ENCODE peak calls at places on chromosome 21, in four cellular contexts. I is progenitor cell of endocrine pancreas, C is fibroblast of lung, Z is neural crest cell. W is an unnamed sample.

GRCh38 chr21:28324690-28325089 is 668.0 kb downstream of the LTN1 start:
- DNase-seq in C (no peak), I (no peak), Z (no peak), W (no peak)

GRCh38 chr21:38413958-38414506 is 84.2 kb downstream of the ERG start:
- DNase-seq in I (no peak), C (peak), Z (no peak), W (no peak)

GRCh38 chr21:33028759-33029511 is 3.2 kb downstream of the OLIG2 start:
- DNase-seq in Z (no peak), I (no peak), C (no peak), W (peak)

GRCh38 chr21:19969156-19969555 is 1029.1 kb upstream of the NCAM2 start:
- DNase-seq in Z (no peak), C (no peak), I (no peak), W (no peak)

GRCh38 chr21:20647603-20648002 is 350.6 kb upstream of the NCAM2 start:
- DNase-seq in I (no peak), Z (no peak), C (peak), W (no peak)

GRCh38 chr21:34072145-34073031 is 990 bp upstream of the MRPS6 start:
- DNase-seq in Z (no peak), C (no peak), I (no peak), W (no peak)

GRCh38 chr21:19256934-19257660 is 853.5 kb upstream of the TMPRSS15 start:
- DNase-seq in I (no peak), Z (no peak), C (no peak), W (no peak)

GRCh38 chr21:28235169-28235892 is 757.3 kb downstream of the LTN1 start:
- DNase-seq in C (no peak), Z (no peak), I (no peak), W (no peak)

GRCh38 chr21:31576428-31576827 is 83.1 kb upstream of the SOD1 start:
- DNase-seq in C (no peak), I (no peak), Z (no peak), W (no peak)

GRCh38 chr21:31658053-31658452 is 1.4 kb upstream of the SOD1 start:
- DNase-seq in I (no peak), C (no peak), Z (no peak), W (no peak)

GRCh38 chr21:39318091-39318959 is 4.9 kb upstream of the BRWD1 start:
- DNase-seq in I (no peak), C (no peak), Z (no peak), W (no peak)

GRCh38 chr21:20998886-20999285 is 677 bp downstream of the NCAM2 start:
- DNase-seq in Z (no peak), C (no peak), I (no peak), W (no peak)

GRCh38 chr21:38819719-38820147 is 14.0 kb downstream of the ETS2 start:
- DNase-seq in C (peak), I (no peak), Z (no peak), W (no peak)

GRCh38 chr21:41665766-41666595 is 100.9 kb downstream of the RIPK4 start:
- DNase-seq in Z (no peak), C (no peak), I (no peak), W (no peak)

GRCh38 chr21:15054606-15055239 is 10.1 kb downstream of the NRIP1 start:
- DNase-seq in C (no peak), Z (no peak), I (no peak), W (no peak)

GRCh38 chr21:39633043-39633442 is 20.3 kb downstream of the B3GALT5 start:
- DNase-seq in I (no peak), Z (no peak), C (peak), W (no peak)

GRCh38 chr21:38448619-38449186 is 49.6 kb downstream of the ERG start:
- DNase-seq in I (no peak), Z (no peak), C (no peak), W (no peak)

GRCh38 chr21:34635307-34635706 is 20.4 kb upstream of the RCAN1 start:
- DNase-seq in I (no peak), C (no peak), Z (no peak), W (peak)

GRCh38 chr21:31343680-31344480 is at the start of gene TIAM1:
- DNase-seq in I (peak), C (peak), Z (peak), W (peak)

GRCh38 chr21:34743831-34744230 is 75.0 kb downstream of the CLIC6 start:
- DNase-seq in Z (no peak), I (no peak), C (peak), W (no peak)

GRCh38 chr21:36032647-36033406 is 27.5 kb downstream of the SETD4 start:
- DNase-seq in Z (no peak), I (no peak), C (no peak), W (no peak)
- TF ChIP-seq CTCF in Z (no peak), I (no peak), C (no peak), W (no peak)

DNA sequence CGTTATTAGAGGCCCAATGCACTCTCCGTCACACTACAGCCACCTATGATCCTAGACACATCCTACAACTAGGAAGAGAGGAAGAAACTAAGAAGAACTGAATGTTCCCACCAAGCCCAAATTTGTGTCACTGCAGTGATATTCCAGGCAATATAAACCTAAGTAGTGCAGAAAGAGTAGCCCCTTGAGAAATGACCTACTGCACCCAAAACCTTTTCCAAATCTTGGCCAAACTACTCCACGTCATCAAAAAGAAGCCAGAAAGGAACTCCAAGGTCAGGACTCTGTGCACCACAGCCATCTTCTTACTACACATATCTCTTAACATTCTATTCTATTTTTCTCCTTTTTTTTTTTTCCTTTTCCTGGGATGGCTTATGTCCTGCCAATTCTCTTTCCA is 60.2 kb downstream of the ADAMTS1 start:
- DNase-seq in Z (no peak), I (no peak), C (no peak), W (no peak)
- TF ChIP-seq CTCF in Z (no peak), I (no peak), C (no peak), W (no peak)

GRCh38 chr21:23579573-23579972 is 2027.7 kb downstream of the MRPL39 start:
- DNase-seq in Z (no peak), C (no peak), I (no peak), W (no peak)

GRCh38 chr21:23578027-23578426 is 2029.3 kb downstream of the MRPL39 start:
- DNase-seq in C (no peak), I (no peak), Z (no peak), W (no peak)

GRCh38 chr21:23574932-23575331 is 2032.3 kb downstream of the MRPL39 start:
- DNase-seq in Z (no peak), C (no peak), I (no peak), W (no peak)
- TF ChIP-seq CTCF in Z (no peak), C (no peak), I (no peak), W (no peak)

GRCh38 chr21:17819114-17819877 is at the start of gene C21orf91:
- DNase-seq in C (peak), I (peak), Z (peak), W (peak)

GRCh38 chr21:17818158-17819113 is 720 bp downstream of the C21orf91 start:
- DNase-seq in I (peak), C (peak), Z (peak), W (peak)

GRCh38 chr21:17813353-17813752 is 5.8 kb downstream of the C21orf91 start:
- DNase-seq in Z (no peak), C (no peak), I (no peak), W (no peak)
- TF ChIP-seq CTCF in Z (no peak), C (no peak), I (no peak), W (no peak)

DNA sequence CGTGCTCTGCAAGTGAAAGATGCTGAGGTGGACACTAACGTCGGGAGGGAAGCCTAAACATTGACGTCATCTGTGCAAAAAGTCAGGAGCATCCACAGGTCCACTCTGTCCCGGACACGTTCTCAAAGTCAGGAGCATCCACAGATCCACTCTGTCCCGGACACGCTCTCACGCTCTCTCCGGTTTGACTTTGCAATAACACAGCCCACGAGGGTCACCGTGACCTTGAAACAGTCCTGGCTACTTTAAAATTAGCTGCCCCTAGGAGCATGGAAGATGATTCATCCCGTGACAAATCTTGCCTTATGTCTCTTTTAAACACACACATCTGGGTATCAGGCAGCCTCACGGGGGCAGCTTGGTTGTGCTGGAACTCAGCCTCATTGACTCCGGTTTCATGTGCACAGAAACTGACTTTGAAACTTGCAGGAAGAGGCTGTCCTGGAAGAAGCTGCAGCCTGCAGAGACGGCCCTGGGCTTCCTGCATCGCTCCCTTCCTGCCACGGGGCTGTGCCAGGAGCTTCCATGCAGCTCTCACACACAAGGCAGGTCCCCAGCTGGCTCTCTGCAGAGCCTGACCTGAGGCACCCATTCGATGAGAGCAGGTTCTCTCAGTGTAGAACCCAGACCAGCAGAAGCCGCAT is 18.1 kb upstream of the COL18A1 start:
- DNase-seq in I (no peak), Z (no peak), C (peak), W (peak)
- TF ChIP-seq CTCF in I (no peak), Z (no peak), C (peak), W (no peak)

DNA sequence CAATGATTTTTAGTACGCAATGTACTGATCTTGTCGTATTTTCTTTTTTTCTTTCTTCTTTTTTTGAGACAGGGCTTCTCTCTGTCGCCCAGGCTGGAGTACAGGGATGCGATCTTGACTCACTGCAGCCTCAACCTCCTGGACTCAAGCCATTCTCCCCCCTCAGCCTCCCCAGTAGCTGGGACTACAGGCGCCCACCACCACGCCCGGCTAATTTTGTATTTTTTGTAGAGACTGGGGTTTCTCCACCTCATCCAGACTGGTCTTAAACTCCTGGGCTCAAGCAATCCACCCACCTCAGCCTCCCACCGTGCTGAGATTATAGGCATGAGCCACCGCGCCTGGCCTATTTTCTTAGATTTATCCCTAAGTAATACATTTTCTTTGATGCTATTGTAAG is 43.9 kb upstream of the COL6A2 start:
- DNase-seq in I (peak), C (no peak), Z (no peak), W (no peak)
- TF ChIP-seq CTCF in I (no peak), C (no peak), Z (no peak), W (no peak)

GRCh38 chr21:26961704-26962103 is 5.2 kb downstream of the ADAMTS5 start:
- DNase-seq in I (no peak), Z (no peak), C (no peak), W (peak)
- TF ChIP-seq CTCF in I (peak), Z (peak), C (peak), W (peak)

GRCh38 chr21:42849759-42850412 is 29.5 kb downstream of the WDR4 start:
- DNase-seq in Z (no peak), C (no peak), I (no peak), W (no peak)

GRCh38 chr21:42848932-42849758 is 30.2 kb downstream of the WDR4 start:
- DNase-seq in I (no peak), C (no peak), Z (no peak), W (no peak)

GRCh38 chr21:42851812-42852665 is 27.3 kb downstream of the WDR4 start:
- DNase-seq in Z (no peak), I (no peak), C (no peak), W (no peak)

GRCh38 chr21:42850463-42850862 is 28.9 kb downstream of the WDR4 start:
- DNase-seq in C (no peak), Z (no peak), I (no peak), W (no peak)

DNA sequence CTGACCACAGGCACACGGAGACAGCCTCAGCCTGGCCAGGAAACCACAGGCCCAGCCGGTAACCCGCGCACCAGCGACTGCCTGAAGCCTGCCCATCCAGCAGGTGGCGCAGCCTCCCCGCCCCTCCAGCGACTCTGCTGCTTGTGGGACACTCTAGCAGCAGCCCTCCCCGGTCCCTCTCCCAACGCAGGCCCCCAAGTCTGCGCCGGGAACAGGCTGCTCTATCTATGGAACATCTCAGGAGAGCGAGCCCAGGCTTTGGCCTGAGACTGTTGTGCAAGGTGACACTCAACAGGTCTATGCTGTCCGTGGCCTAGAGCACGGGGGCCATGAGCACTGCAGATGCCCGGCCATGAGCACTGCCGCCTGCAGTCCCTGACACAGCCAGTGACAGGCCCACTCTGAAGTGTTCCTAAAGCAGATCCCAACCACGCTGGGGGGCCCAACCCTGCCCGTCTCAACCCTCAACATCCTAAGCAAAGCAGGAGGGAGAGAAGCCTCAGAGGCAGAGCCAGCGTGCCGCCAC is 28.4 kb downstream of the WDR4 start:
- DNase-seq in C (no peak), I (no peak), Z (no peak), W (no peak)
- TF ChIP-seq CTCF in C (no peak), I (peak), Z (peak), W (peak)